ENCODE peak calls at places on chromosomes 11 and 22, in eight cellular contexts. E, U, A, K, F, M, L and R are unnamed samples.

GRCh38 chr11:76621866-76622265 is 48.7 kb downstream of the LRRC32 start:
- DNase-seq in E (no peak), A (no peak), F (no peak), M (no peak), U (no peak), K (no peak), L (no peak), R (no peak)

GRCh38 chr22:46777609-46777970 is 15.1 kb downstream of the TBC1D22A start:
- DNase-seq in F (no peak), U (no peak), E (no peak), M (peak), L (no peak), K (no peak), A (peak), R (no peak)

GRCh38 chr11:114377612-114378267 is 22.6 kb downstream of the C11orf71 start:
- DNase-seq in M (no peak), F (no peak), U (no peak), A (no peak), K (no peak), E (no peak), L (no peak), R (no peak)

GRCh38 chr11:69186316-69187266 is 30.9 kb downstream of the SMIM38 start:
- DNase-seq in E (no peak), M (no peak), K (no peak), F (no peak), A (no peak), L (no peak), U (no peak), R (no peak)

GRCh38 chr22:20244250-20244648 is 23.9 kb downstream of the RTN4R start:
- DNase-seq in L (no peak), M (no peak), A (no peak), E (no peak), U (no peak), F (no peak), K (no peak), R (no peak)

GRCh38 chr11:119572481-119573424 is 149.8 kb upstream of the THY1 start:
- DNase-seq in A (no peak), K (no peak), L (no peak), M (no peak), E (no peak), F (no peak), U (no peak), R (no peak)

GRCh38 chr11:17410606-17411379 is 22.3 kb upstream of the KCNJ11 start:
- DNase-seq in F (no peak), A (no peak), L (peak), M (peak), U (peak), E (peak), K (no peak), R (peak)

GRCh38 chr11:17887779-17888178 is 125.1 kb downstream of the SERGEF start:
- DNase-seq in A (no peak), E (no peak), U (no peak), K (no peak), L (no peak), F (no peak), M (no peak), R (no peak)

GRCh38 chr22:19394274-19395050 is 37.1 kb downstream of the HIRA start:
- DNase-seq in F (no peak), A (no peak), M (no peak), K (no peak), L (no peak), E (no peak), U (no peak), R (no peak)

GRCh38 chr11:43992834-43993637 is 50.6 kb downstream of the C11orf96 start:
- DNase-seq in F (no peak), M (no peak), U (peak), L (no peak), K (no peak), A (no peak), E (no peak), R (no peak)

GRCh38 chr22:33922268-33922667 is 2.0 kb upstream of the LARGE1 start:
- DNase-seq in E (no peak), A (peak), U (peak), L (peak), M (peak), K (peak), F (peak), R (peak)

GRCh38 chr22:29074276-29074625 is 1.4 kb downstream of the KREMEN1 start:
- DNase-seq in A (no peak), U (no peak), K (no peak), E (no peak), F (no peak), M (no peak), L (no peak), R (no peak)

GRCh38 chr22:29072979-29073617 is at the start of gene KREMEN1:
- DNase-seq in K (no peak), L (peak), E (no peak), M (no peak), F (peak), A (no peak), U (peak), R (peak)

GRCh38 chr22:29073618-29074275 is 912 bp downstream of the KREMEN1 start:
- DNase-seq in E (no peak), L (peak), M (peak), K (peak), A (peak), F (peak), U (peak), R (peak)

GRCh38 chr22:29071261-29072045 is 1.4 kb upstream of the KREMEN1 start:
- DNase-seq in U (peak), L (peak), E (no peak), A (peak), F (peak), M (peak), K (no peak), R (peak)

GRCh38 chr22:29072193-29072978 is 449 bp upstream of the KREMEN1 start:
- DNase-seq in A (peak), E (peak), M (peak), F (peak), U (peak), K (peak), L (peak), R (peak)
- TF ChIP-seq POLR2A in A (no peak), E (no peak), M (no peak), F (no peak), U (no peak), K (no peak), L (no peak), R (no peak)

GRCh38 chr22:42803454-42803853 is 53.6 kb downstream of the ARFGAP3 start:
- DNase-seq in M (peak), F (peak), U (no peak), A (peak), K (no peak), E (no peak), L (no peak), R (peak)

GRCh38 chr22:42808516-42808915 is 48.6 kb downstream of the ARFGAP3 start:
- DNase-seq in E (no peak), K (no peak), U (no peak), L (no peak), M (no peak), F (no peak), A (no peak), R (peak)

GRCh38 chr22:42805998-42806481 is 51.0 kb downstream of the ARFGAP3 start:
- DNase-seq in E (peak), M (peak), U (no peak), L (no peak), A (no peak), K (no peak), F (no peak), R (peak)

GRCh38 chr22:42807185-42807584 is 49.9 kb downstream of the ARFGAP3 start:
- DNase-seq in E (no peak), M (no peak), A (no peak), K (no peak), U (no peak), L (no peak), F (no peak), R (no peak)

GRCh38 chr22:42805016-42805997 is 51.8 kb downstream of the ARFGAP3 start:
- DNase-seq in F (peak), U (peak), A (peak), L (no peak), K (no peak), E (peak), M (peak), R (peak)
- H3K27ac ChIP-seq in F (peak), U (peak), A (peak), L (peak), K (peak), E (peak), M (peak), R (peak)

DNA sequence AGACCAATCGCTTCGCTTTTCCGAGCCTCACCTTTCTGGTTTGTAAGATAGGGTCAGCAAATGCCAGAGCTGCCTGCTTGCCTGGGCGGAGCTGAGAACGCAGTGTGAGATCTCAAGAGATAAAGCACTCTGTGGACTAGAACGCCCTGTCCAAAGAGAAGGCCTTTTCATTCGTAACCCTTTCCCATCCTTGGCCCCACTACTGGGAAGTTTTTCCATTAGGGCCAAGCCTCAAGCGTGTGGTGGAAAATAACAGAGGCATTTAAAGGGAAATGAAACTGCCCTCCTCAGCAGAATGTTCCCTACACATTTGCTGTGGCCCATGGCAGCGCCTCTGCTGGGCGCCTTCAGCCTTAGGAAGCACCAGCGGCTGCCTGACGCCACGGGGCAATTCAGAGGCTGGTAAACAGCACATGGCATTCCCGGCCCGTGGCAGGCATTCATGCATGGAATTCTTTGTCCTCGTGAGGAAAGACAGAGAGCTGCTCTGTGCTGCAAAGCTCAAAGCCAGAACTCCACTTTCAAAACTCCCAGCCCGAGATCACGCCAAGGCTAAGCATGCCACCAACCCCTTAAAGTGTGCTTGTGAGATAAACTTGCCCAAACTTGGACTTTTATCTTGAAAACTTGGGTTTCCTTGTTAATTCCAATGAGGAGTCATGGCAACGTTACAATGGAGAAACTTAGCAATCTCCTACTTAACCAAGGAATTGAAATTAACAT is 38.1 kb downstream of the AHNAK start:
- DNase-seq in A (peak), E (peak), M (peak), L (peak), K (peak), F (peak), U (peak), R (peak)
- H3K4me3 ChIP-seq in A (no peak), E (no peak), M (peak), L (peak), K (no peak), F (no peak), U (no peak), R (no peak)

DNA sequence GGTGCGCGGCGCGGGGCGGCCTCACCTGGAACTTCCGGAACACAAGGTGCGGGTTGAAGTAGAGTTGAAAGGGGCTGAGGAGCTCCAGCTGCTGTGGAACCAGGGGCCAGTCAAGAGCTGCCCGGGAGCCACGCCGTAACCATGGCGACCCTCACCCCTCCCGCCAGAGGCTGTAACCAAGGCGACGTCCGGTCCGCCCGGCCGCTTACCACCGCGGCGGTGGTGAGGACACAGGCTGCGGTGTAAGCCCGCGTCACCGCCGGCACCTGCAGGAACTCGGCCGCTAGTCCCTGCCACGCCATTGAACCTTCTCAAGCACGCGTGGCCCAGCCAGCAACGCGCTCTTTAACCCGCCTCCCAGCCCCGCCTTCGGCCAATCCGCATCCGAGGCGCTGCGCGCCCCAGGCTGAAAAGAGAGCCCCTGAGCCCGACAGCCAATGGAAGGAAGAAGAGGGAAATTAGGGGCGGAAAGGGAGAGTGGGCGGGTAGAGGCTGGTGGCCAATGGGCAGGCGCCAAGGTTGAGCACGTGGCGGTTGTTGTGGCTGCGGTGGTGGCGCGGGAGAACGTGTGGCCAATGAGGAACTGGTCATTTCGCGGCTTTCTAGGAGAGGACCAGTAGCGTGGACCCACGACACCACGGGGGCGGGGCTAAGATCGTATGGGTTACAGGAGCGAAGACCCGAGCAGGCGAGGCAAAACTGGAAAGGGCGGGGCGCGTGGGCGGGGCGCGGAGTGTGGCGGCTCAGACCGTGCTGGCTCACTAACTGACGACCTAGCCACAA is at the start of gene DERL3:
- DNase-seq in K (peak), A (peak), E (peak), L (peak), U (peak), F (peak), M (peak), R (peak)
- TF ChIP-seq POLR2A in K (no peak), A (no peak), E (no peak), L (no peak), U (no peak), F (no peak), M (no peak), R (peak)

GRCh38 chr11:85718126-85718943 is 32.3 kb upstream of the CCDC89 start:
- DNase-seq in E (no peak), L (no peak), F (no peak), M (no peak), K (no peak), A (no peak), U (no peak), R (no peak)
- H3K27ac ChIP-seq in E (no peak), L (no peak), F (no peak), M (peak), K (peak), A (no peak), U (no peak), R (no peak)

DNA sequence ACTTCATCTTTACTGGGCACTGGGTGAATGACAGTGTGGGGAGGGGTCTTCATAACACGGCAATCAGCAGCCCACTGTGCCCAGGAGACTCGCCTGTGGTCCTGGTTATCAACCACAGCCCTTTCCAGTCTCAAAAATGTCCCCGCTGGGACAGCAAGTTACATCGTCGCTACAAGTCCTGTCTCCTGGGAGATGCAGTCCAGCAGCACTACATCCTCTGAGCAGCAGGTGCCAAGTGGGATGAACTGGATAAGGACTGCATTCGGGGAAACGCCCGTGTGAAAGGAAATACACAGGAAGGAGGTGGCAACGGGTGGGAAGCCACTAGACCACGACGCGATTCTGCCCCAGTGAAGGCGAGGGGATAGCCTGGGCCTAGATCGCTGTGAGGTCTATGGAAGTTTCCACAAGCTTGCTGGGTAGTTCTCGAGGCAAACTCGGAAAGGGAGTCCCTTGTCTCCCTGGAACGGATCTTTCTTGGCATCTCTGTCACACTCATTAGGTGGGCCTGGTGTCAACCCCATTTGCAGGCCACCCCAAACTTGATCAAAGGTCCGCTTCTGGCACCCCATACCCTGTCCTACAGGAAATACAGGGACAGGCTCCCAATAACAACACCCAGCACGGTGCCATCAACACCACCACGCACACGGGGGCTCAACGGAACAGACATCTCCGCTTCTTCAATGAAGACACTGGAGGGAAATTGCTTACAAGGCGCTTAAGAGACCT is 4.4 kb downstream of the ASCL2 start:
- DNase-seq in E (no peak), L (no peak), U (no peak), M (peak), A (no peak), K (no peak), F (no peak), R (no peak)
- H3K4me3 ChIP-seq in E (no peak), L (no peak), U (no peak), M (no peak), A (no peak), K (no peak), F (no peak), R (no peak)

GRCh38 chr11:124754309-124754708 is 2.3 kb upstream of the VSIG2 start:
- DNase-seq in M (no peak), K (no peak), F (no peak), L (no peak), U (no peak), E (peak), A (no peak), R (no peak)

GRCh38 chr11:124751741-124752470 is at the start of gene VSIG2:
- DNase-seq in M (peak), F (peak), A (peak), L (peak), K (no peak), E (no peak), U (no peak), R (no peak)

GRCh38 chr11:124753624-124754023 is 1.6 kb upstream of the VSIG2 start:
- DNase-seq in F (no peak), K (no peak), L (no peak), E (no peak), U (no peak), M (no peak), A (no peak), R (no peak)

GRCh38 chr11:124752471-124753100 is 531 bp upstream of the VSIG2 start:
- DNase-seq in K (no peak), E (no peak), U (no peak), A (peak), F (no peak), M (no peak), L (no peak), R (no peak)

DNA sequence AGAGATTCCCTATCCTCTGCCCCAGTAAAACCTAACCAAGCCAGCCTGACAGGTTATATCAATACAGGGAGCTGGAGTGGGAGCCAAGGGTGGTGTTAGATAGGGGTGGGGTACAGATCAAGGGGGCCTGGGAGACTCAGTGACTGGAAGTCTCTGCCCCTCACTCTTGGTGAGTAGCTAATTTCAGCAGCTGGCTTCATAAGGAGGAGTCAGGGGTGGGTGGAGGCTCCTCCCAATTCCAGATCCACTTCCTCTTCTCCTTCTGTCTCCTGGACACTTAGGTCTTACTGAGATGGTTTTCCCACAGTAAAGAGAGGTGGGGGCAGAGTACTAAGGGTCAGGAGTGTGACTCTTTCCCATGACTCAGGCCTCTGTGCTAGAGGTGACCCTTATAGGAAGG is 1.2 kb upstream of the VSIG2 start:
- DNase-seq in A (peak), M (no peak), L (no peak), E (no peak), K (no peak), U (no peak), F (no peak), R (no peak)
- TF ChIP-seq POLR2A in A (no peak), M (no peak), L (no peak), E (no peak), K (no peak), U (no peak), F (no peak), R (no peak)